ENCODE peak calls at places on chromosomes 4 and X, in nine cellular contexts. S is neural progenitor cell, W is cardiac muscle cell, Q is Peyer's patch, B is GM06990, E is gastrocnemius medialis, M is AG10803, Z is GM12865, I is cardiac fibroblast. H is an unnamed sample.

GRCh38 chr4:148312996-148313490 is 129.2 kb downstream of the NR3C2 start:
- DNase-seq in B (no peak), W (no peak), Q (no peak), E (no peak), I (no peak), Z (no peak), S (no peak), M (no peak), H (no peak)

GRCh38 chrX:99777912-99778311 is 632.2 kb downstream of the PCDH19 start:
- DNase-seq in W (no peak), M (no peak), B (no peak), S (no peak), E (no peak), Z (no peak), I (no peak), Q (no peak), H (no peak)

GRCh38 chrX:18422325-18422724 is 3.1 kb upstream of the CDKL5 start:
- DNase-seq in Z (no peak), M (peak), B (no peak), I (peak), W (no peak), Q (no peak), E (no peak), S (no peak), H (no peak)

GRCh38 chr4:9979101-9979815 is 42.0 kb downstream of the SLC2A9 start:
- DNase-seq in Q (no peak), M (no peak), Z (no peak), B (no peak), E (no peak), I (no peak), W (no peak), S (no peak), H (no peak)

GRCh38 chr4:1404573-1405248 is 1.5 kb downstream of the NKX1-1 start:
- DNase-seq in W (no peak), Q (no peak), B (no peak), S (no peak), I (no peak), E (no peak), M (no peak), Z (no peak), H (no peak)

GRCh38 chrX:21745756-21746155 is 12.2 kb downstream of the SMPX start:
- DNase-seq in M (peak), S (peak), Q (peak), E (no peak), Z (peak), I (peak), B (no peak), W (peak), H (no peak)

GRCh38 chrX:110853610-110854009 is 58.0 kb upstream of the CHRDL1 start:
- DNase-seq in E (no peak), M (peak), Q (no peak), I (peak), S (peak), W (peak), Z (peak), B (no peak), H (peak)

GRCh38 chr4:140070369-140070768 is 83.6 kb downstream of the MAML3 start:
- DNase-seq in W (no peak), E (no peak), Q (no peak), Z (peak), M (no peak), I (no peak), S (no peak), B (no peak), H (no peak)

GRCh38 chr4:7699040-7699439 is 240.6 kb downstream of the AFAP1 start:
- DNase-seq in I (peak), Q (no peak), Z (no peak), M (peak), B (no peak), E (no peak), S (no peak), W (no peak), H (no peak)

GRCh38 chr4:77950204-77950603 is 87.6 kb downstream of the MRPL1 start:
- DNase-seq in S (no peak), B (no peak), E (no peak), Z (no peak), I (no peak), M (no peak), Q (no peak), W (no peak), H (no peak)

GRCh38 chrX:124594017-124594651 is 247.8 kb downstream of the SH2D1A start:
- DNase-seq in E (no peak), M (no peak), S (no peak), Z (no peak), W (no peak), Q (no peak), I (no peak), B (no peak), H (no peak)

GRCh38 chr4:144449623-144450022 is 196.3 kb upstream of the HHIP start:
- DNase-seq in S (no peak), I (peak), Q (no peak), W (peak), M (peak), B (no peak), Z (no peak), E (no peak), H (peak)

GRCh38 chrX:151982217-151982616 is 7.7 kb upstream of the GABRE start:
- DNase-seq in S (no peak), I (peak), W (no peak), M (peak), Q (no peak), E (no peak), Z (no peak), B (no peak), H (no peak)

GRCh38 chrX:37815366-37815765 is 32.0 kb downstream of the DYNLT3 start:
- DNase-seq in E (no peak), I (no peak), S (no peak), Q (no peak), B (no peak), M (no peak), W (no peak), Z (no peak), H (no peak)

GRCh38 chr4:155038459-155038858 is 170.0 kb upstream of the NPY2R start:
- DNase-seq in Z (no peak), W (no peak), E (no peak), Q (no peak), S (no peak), I (no peak), M (no peak), B (no peak), H (no peak)

GRCh38 chrX:47283015-47283771 is 50.4 kb downstream of the USP11 start:
- DNase-seq in Q (no peak), M (peak), I (peak), Z (peak), B (no peak), S (no peak), E (no peak), W (no peak), H (no peak)

GRCh38 chr4:8439914-8440490 is 521 bp downstream of the ACOX3 start:
- DNase-seq in Q (no peak), E (peak), M (peak), B (no peak), S (peak), Z (peak), I (peak), W (no peak), H (no peak)

GRCh38 chr4:133154725-133155124 is 5.6 kb downstream of the PCDH10 start:
- DNase-seq in B (no peak), E (no peak), Z (peak), W (peak), Q (no peak), M (peak), S (peak), I (peak), H (no peak)

GRCh38 chrX:68835468-68835867 is 6.6 kb downstream of the EFNB1 start:
- DNase-seq in I (no peak), W (no peak), S (no peak), E (no peak), Q (peak), B (no peak), M (no peak), Z (no peak), H (no peak)

GRCh38 chrX:56783450-56783831 is 54.4 kb downstream of the NBDY start:
- DNase-seq in E (no peak), Z (no peak), B (peak), Q (peak), W (no peak), I (no peak), S (peak), M (no peak), H (peak)

GRCh38 chrX:134780908-134781307 is 122.6 kb upstream of the PLAC1 start:
- DNase-seq in M (no peak), W (no peak), E (no peak), S (no peak), B (no peak), I (no peak), Z (no peak), Q (no peak), H (no peak)

GRCh38 chr4:176885224-176885623 is 92.5 kb upstream of the VEGFC start:
- DNase-seq in E (no peak), Q (no peak), S (no peak), I (no peak), Z (no peak), B (no peak), W (no peak), M (no peak), H (no peak)

GRCh38 chr4:101114936-101115372 is 232.4 kb downstream of the PPP3CA start:
- DNase-seq in B (no peak), Z (no peak), I (peak), E (no peak), M (peak), W (no peak), Q (no peak), S (peak), H (no peak)

GRCh38 chrX:1720826-1721225 is 106.0 kb downstream of the ASMT start:
- DNase-seq in Q (no peak), B (no peak), W (no peak), S (no peak), M (peak), E (no peak), Z (no peak), I (no peak), H (no peak)

GRCh38 chr4:20723019-20723418 is 22.8 kb downstream of the PACRGL start:
- DNase-seq in E (no peak), M (peak), Q (no peak), B (no peak), I (peak), Z (no peak), W (no peak), S (no peak), H (no peak)

GRCh38 chr4:67931256-67931655 is 32.0 kb downstream of the TMPRSS11A start:
- DNase-seq in I (no peak), S (no peak), Q (no peak), E (no peak), W (no peak), Z (no peak), B (no peak), M (no peak), H (no peak)

GRCh38 chr4:87545052-87545451 is 15.9 kb upstream of the SPARCL1 start:
- DNase-seq in Z (no peak), M (no peak), S (no peak), Q (no peak), E (no peak), I (no peak), B (no peak), W (no peak), H (no peak)

GRCh38 chr4:107794001-107794400 is 30.7 kb upstream of the SGMS2 start:
- DNase-seq in E (no peak), Q (no peak), S (peak), I (no peak), Z (no peak), B (no peak), W (no peak), M (no peak), H (no peak)

GRCh38 chrX:536616-537015 is 94.0 kb upstream of the SHOX start:
- DNase-seq in E (no peak), W (no peak), B (no peak), S (no peak), Z (no peak), M (no peak), I (no peak), Q (no peak), H (peak)

GRCh38 chr4:100483796-100484195 is 34.0 kb downstream of the EMCN start:
- DNase-seq in I (peak), S (no peak), W (no peak), E (no peak), B (no peak), M (no peak), Q (no peak), Z (no peak), H (no peak)

GRCh38 chr4:175584172-175584571 is 227.9 kb downstream of the GPM6A start:
- DNase-seq in I (no peak), M (no peak), S (no peak), B (no peak), E (no peak), W (no peak), Z (no peak), Q (no peak), H (no peak)

GRCh38 chr4:173991321-173991720 is 292.1 kb downstream of the FBXO8 start:
- DNase-seq in M (no peak), B (no peak), Z (no peak), W (peak), S (no peak), I (peak), E (no peak), Q (no peak), H (no peak)

GRCh38 chrX:68997911-68998310 is 167.3 kb downstream of the PJA1 start:
- DNase-seq in E (no peak), W (no peak), Z (no peak), M (peak), Q (no peak), B (no peak), I (peak), S (no peak), H (no peak)

GRCh38 chrX:105221374-105221773 is 880 bp upstream of the TEX13A start:
- DNase-seq in W (no peak), S (no peak), M (no peak), I (no peak), E (no peak), B (no peak), Z (no peak), Q (no peak), H (no peak)

GRCh38 chr4:6453688-6453990 is 18.8 kb downstream of the PPP2R2C start:
- DNase-seq in M (no peak), Q (no peak), Z (no peak), I (no peak), E (no peak), W (no peak), B (no peak), S (no peak), H (no peak)

GRCh38 chr4:121370729-121371325 is 10.0 kb downstream of the QRFPR start:
- DNase-seq in B (no peak), S (peak), W (peak), Q (no peak), I (peak), M (peak), E (no peak), Z (peak), H (peak)

GRCh38 chrX:13270360-13270759 is 49.5 kb downstream of the ATXN3L start:
- DNase-seq in I (no peak), Z (no peak), E (no peak), W (no peak), M (no peak), B (no peak), S (no peak), Q (no peak), H (no peak)

GRCh38 chr4:70443329-70443728 is 28.7 kb upstream of the MUC7 start:
- DNase-seq in Q (no peak), S (no peak), E (no peak), I (no peak), W (no peak), Z (no peak), B (no peak), M (no peak), H (no peak)

DNA sequence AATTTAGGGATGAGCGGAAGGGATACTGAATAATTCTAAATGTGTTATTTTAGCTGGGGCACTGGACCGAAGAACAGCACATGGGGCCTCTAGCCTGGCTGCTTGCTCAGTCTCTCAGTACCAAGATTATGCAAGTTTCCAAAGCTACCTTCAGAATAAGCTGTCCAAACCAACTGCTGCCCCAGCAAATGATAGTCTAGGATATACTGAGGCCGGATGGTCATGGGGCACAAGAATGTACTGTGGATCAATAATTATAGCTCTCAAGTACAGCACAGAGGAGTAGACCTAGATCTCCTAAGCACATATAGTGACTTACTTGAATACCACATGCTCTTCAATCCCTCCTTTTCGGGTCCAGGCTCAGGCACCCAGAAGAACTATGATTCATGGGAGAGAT is 160.2 kb upstream of the GPC4 start:
- DNase-seq in Z (no peak), W (no peak), Q (no peak), M (no peak), B (no peak), S (no peak), I (no peak), E (no peak), H (no peak)
- H3K4me3 ChIP-seq in Z (no peak), W (no peak), Q (no peak), M (no peak), B (no peak), S (no peak), I (no peak), E (no peak), H (no peak)

DNA sequence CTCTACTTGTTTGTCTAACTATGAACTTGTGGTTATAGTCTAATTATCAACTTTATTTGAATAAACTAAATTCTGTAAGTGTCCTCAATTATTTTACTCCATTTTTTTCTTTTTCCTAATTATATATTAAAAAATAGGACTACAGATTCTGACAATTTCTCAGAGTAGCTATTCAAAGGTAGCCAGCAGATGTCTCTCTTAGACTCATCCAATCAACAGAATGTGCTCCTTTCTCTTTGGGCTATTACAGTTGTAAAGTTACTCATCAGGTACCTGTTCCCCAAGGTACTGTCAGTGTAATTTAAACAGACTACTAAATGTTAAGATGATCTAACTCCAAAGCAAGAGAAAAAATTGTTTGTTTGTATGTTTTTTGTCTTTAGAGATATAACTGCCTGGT is 248.6 kb downstream of the PCDH18 start:
- DNase-seq in S (no peak), W (peak), E (no peak), M (peak), I (peak), Z (no peak), B (no peak), Q (no peak), H (no peak)
- TF ChIP-seq CTCF in S (peak), W (peak), E (no peak), M (peak), I (peak), Z (no peak), B (no peak), Q (no peak), H (no peak)

GRCh38 chr4:123315617-123316016 is 81.0 kb upstream of the SPRY1 start:
- DNase-seq in S (no peak), Z (no peak), W (no peak), Q (no peak), I (no peak), B (no peak), M (no peak), E (no peak), H (no peak)
- H3K4me3 ChIP-seq in S (no peak), Z (no peak), W (no peak), Q (no peak), I (no peak), B (no peak), M (no peak), E (no peak), H (no peak)

GRCh38 chr4:105215609-105216313 is 69.1 kb downstream of the TET2 start:
- DNase-seq in W (no peak), Q (no peak), E (no peak), I (peak), Z (peak), S (no peak), B (peak), M (no peak), H (no peak)
- TF ChIP-seq CTCF in W (no peak), Q (no peak), E (no peak), I (no peak), Z (no peak), S (no peak), B (no peak), M (no peak), H (no peak)

DNA sequence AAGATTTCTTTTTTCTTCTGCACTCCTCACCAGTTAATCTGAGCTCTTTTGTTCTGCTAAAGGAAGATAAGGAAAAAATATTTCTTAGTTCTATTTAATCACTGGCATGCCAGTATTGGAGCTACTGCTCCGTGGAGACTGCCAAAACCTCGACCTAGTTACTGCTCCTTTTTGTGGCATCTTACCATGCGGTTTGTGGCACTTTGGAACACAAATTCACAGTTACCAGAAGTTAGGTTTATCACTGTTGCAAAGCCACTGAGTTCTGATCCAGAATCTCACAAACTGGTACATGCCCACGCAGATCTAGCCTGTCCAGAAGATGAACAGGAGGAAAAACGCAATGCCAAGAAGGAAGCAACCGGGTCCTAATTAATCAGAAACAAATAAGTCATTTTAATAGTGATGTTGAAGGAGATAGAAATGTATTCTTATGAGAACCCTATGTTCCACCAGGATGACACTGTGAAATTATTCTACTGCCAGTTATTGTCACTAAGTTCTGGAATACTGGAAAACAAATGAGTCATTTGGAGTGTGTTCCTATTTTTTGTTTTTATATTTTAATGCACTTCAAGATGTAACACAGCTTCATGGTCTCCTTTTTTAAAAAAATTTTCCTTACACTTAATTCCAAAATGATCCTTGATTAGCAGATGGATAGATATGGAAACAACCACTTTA is 106.8 kb upstream of the GK2 start:
- DNase-seq in Z (no peak), I (peak), B (no peak), E (no peak), S (no peak), W (no peak), Q (no peak), M (no peak), H (no peak)
- H3K4me3 ChIP-seq in Z (no peak), I (no peak), B (no peak), E (no peak), S (no peak), W (no peak), Q (no peak), M (no peak), H (no peak)

DNA sequence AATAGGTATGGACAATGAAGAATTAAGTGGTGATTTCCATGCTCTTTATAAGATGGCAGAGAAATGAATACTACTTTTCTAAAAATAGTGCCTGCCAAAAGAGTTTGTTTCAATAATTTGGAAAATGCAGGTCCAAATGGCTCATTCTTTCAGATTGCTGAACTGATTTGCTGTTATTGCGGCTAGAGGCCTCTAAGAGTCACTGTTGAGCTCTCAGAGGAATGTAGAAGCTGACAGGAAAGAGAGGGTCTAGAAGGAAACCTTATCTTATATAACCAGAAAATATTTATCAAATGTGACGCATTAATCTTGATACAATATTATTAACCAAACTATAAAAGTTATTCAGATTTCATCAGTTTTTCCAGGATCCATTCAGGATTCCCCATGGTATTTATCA is 65.7 kb upstream of the PAGE1 start:
- DNase-seq in W (peak), Q (no peak), M (peak), E (no peak), I (peak), S (peak), B (no peak), Z (peak), H (no peak)
- TF ChIP-seq CTCF in W (peak), Q (peak), M (peak), E (no peak), I (peak), S (peak), B (peak), Z (peak), H (no peak)

GRCh38 chr4:185096032-185096653 is 46.9 kb upstream of the SLC25A4 start:
- DNase-seq in E (no peak), M (peak), I (peak), Z (peak), B (no peak), W (peak), S (peak), Q (no peak), H (no peak)
- H3K4me3 ChIP-seq in E (no peak), M (no peak), I (no peak), Z (no peak), B (no peak), W (no peak), S (no peak), Q (no peak), H (no peak)

H was measured in lower leg skin.